ENCODE peak calls at places on chromosomes 16 and 17, in four cellular contexts. N is HCT116, L is OCI-LY7, P is MM.1S. H is an unnamed sample.

GRCh38 chr16:21194771-21195301 is 16.5 kb downstream of the ZP2 start:
- DNase-seq in N (no peak), L (no peak), P (no peak), H (no peak)

GRCh38 chr16:80981103-80981502 is 25.6 kb downstream of the CMC2 start:
- DNase-seq in N (no peak), L (no peak), P (no peak), H (no peak)

GRCh38 chr16:53865492-53865863 is 161.5 kb downstream of the FTO start:
- DNase-seq in N (peak; percentile 7), L (no peak), P (no peak), H (no peak)

GRCh38 chr17:18248300-18248731 is 10.2 kb downstream of the FLII start:
- DNase-seq in N (no peak), L (peak; percentile 81), P (peak; percentile 64), H (peak; percentile 90)

GRCh38 chr16:10225653-10226052 is 43.4 kb upstream of the GRIN2A start:
- DNase-seq in N (no peak), L (no peak), P (no peak), H (no peak)

GRCh38 chr16:14502932-14503741 is 126.9 kb downstream of the PARN start:
- DNase-seq in N (no peak), L (no peak), P (peak; percentile 91), H (no peak)

GRCh38 chr17:81814748-81815645 is 11.0 kb downstream of the GCGR start:
- DNase-seq in N (no peak), L (no peak), P (no peak), H (no peak)

GRCh38 chr17:43983196-43983514 is 21.3 kb upstream of the NAGS start:
- DNase-seq in N (no peak), L (no peak), P (no peak), H (no peak)

GRCh38 chr17:80097307-80097630 is 4.1 kb upstream of the GAA start:
- DNase-seq in N (no peak), L (no peak), P (no peak), H (no peak)

GRCh38 chr16:90026135-90026534 is 6.9 kb upstream of the DBNDD1 start:
- DNase-seq in N (no peak), L (no peak), P (no peak), H (no peak)

GRCh38 chr17:70906808-70907207 is 737.5 kb downstream of the KCNJ2 start:
- DNase-seq in N (no peak), L (no peak), P (peak; percentile 11), H (peak; percentile 64)

GRCh38 chr17:50153650-50154575 is 3.4 kb upstream of the PPP1R9B start:
- DNase-seq in N (no peak), L (no peak), P (no peak), H (no peak)

GRCh38 chr17:4838306-4838785 is 5.2 kb downstream of the MINK1 start:
- DNase-seq in N (no peak), L (no peak), P (no peak), H (no peak)

GRCh38 chr17:27386206-27387075 is 69.8 kb upstream of the KSR1 start:
- DNase-seq in N (no peak), L (no peak), P (no peak), H (no peak)

GRCh38 chr16:87822002-87822390 is 47.3 kb downstream of the SLC7A5 start:
- DNase-seq in N (no peak), L (no peak), P (no peak), H (no peak)

GRCh38 chr16:89472711-89473075 is 17.7 kb downstream of the ANKRD11 start:
- DNase-seq in N (no peak), L (no peak), P (no peak), H (no peak)

GRCh38 chr16:48829911-48830310 is 219.9 kb upstream of the N4BP1 start:
- DNase-seq in N (no peak), L (no peak), P (no peak), H (no peak)

GRCh38 chr17:82985973-82986372 is 93.4 kb upstream of the METRNL start:
- DNase-seq in N (no peak), L (peak; percentile 60), P (peak; percentile 52), H (peak; percentile 78)

GRCh38 chr16:81237282-81237681 is 1.2 kb upstream of the BCO1 start:
- DNase-seq in N (no peak), L (no peak), P (no peak), H (no peak)

GRCh38 chr17:55561316-55561972 is 50.2 kb upstream of the SMIM36 start:
- DNase-seq in N (no peak), L (no peak), P (no peak), H (no peak)

GRCh38 chr16:78551487-78552085 is 452.1 kb downstream of the WWOX start:
- DNase-seq in N (no peak), L (no peak), P (peak; percentile 9), H (no peak)

GRCh38 chr17:70190959-70191805 is 21.9 kb downstream of the KCNJ2 start:
- DNase-seq in N (no peak), L (no peak), P (no peak), H (no peak)

GRCh38 chr16:49932943-49933342 is 77.0 kb upstream of the ZNF423 start:
- DNase-seq in N (no peak), L (no peak), P (no peak), H (no peak)

GRCh38 chr16:51155199-51155607 is 4.1 kb upstream of the SALL1 start:
- DNase-seq in N (no peak), L (no peak), P (no peak), H (peak; percentile 24)

GRCh38 chr16:27973678-27974077 is 89.8 kb downstream of the GSG1L start:
- DNase-seq in N (no peak), L (peak; percentile 14), P (no peak), H (peak; percentile 30)

GRCh38 chr17:33697557-33697956 is 404.5 kb upstream of the ASIC2 start:
- DNase-seq in N (no peak), L (no peak), P (no peak), H (no peak)

GRCh38 chr17:60618854-60619253 is 18.9 kb downstream of the PPM1D start:
- DNase-seq in N (no peak), L (no peak), P (no peak), H (no peak)

GRCh38 chr17:60618080-60618479 is 18.1 kb downstream of the PPM1D start:
- DNase-seq in N (no peak), L (no peak), P (no peak), H (no peak)

GRCh38 chr17:60613325-60613724 is 13.3 kb downstream of the PPM1D start:
- DNase-seq in N (no peak), L (no peak), P (no peak), H (no peak)

GRCh38 chr17:60615108-60615507 is 15.1 kb downstream of the PPM1D start:
- DNase-seq in N (no peak), L (no peak), P (no peak), H (no peak)

DNA sequence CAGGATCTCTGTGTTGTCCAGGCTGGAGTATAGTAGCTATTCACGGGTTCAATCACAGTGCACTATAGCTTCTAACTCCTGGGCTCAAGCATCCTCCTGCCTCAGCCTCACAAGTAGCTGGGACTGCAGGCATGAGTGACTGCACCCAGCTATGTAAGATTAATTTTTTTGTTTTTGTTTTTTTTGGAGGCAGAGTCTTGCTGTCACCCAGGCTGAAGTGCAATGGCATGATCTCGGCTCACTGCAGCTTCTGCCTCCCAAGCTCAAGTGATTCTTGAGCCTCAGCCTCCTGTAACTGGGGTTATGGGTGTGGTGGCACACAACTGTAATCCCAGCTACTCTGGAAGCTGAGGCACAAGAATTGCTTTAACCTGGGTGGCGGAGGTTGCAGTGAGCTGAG is 15.8 kb downstream of the PPM1D start:
- DNase-seq in N (no peak), L (no peak), P (no peak), H (no peak)
- H3K9me2 ChIP-seq in N (no peaks in the 10 kb centered on the region), L (no peaks in the 10 kb centered on the region), P (no peaks in the 10 kb centered on the region), H (no peaks in the 10 kb centered on the region)

GRCh38 chr16:20049831-20050230 is 23.9 kb downstream of the GPR139 start:
- DNase-seq in N (no peak), L (no peak), P (no peak), H (no peak)
- H3K9me2 ChIP-seq in N (no peaks in the 10 kb centered on the region), L (no peaks in the 10 kb centered on the region), P (no peaks in the 10 kb centered on the region), H (no peaks in the 10 kb centered on the region)

DNA sequence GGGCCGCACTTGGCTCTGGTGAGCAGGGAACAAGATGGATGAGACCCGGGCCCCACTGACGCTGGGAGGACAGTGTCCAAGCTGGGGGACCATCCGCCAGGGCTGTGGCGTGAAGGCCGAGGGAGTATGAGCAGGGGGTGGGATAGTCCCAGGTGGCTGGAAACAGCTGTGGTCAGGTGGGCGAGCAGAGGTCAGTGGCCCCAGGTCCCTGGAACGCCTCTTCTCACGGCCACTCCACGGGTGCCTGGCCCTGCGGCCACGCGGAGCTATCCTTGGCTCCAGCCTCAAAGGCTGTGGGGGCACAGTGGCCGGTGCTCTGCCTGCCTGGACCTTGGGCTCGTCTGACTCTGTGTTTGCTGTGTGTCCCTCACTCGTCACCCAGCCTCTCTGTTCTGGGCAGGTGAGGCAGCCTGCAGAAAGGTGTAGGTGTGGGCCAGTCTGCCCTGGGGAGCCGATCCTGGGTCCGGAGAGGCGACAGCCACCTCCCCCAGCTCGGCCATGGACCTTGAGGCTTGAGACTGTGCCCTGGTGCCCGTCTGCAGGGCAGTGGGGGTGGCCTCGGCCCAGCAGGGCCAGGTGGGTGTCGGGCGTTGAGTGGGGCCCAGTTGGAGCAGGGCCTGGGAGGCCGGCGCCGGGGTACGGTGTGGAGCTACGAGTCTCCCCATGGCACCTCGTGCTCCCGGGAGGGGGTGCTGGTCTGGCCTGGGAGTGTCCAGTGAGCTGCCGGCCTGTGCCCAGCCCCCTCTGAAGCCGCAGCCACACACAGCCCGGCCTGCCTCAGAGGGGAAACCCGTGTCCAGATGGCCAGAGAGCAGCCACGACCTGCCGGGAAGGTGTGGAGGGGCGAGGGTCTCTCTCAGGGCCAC is 10.0 kb downstream of the CACNA1H start:
- DNase-seq in N (no peak), L (no peak), P (no peak), H (no peak)
- H3K9me2 ChIP-seq in N (no peaks in the 10 kb centered on the region), L (no peaks in the 10 kb centered on the region), P (no peaks in the 10 kb centered on the region), H (no peaks in the 10 kb centered on the region)

GRCh38 chr16:59558679-59559078 is 824.6 kb upstream of the GOT2 start:
- DNase-seq in N (no peak), L (no peak), P (no peak), H (no peak)
- H3K9me2 ChIP-seq in N (no peaks in the 10 kb centered on the region), L (no peaks in the 10 kb centered on the region), P (no peaks in the 10 kb centered on the region), H (no peaks in the 10 kb centered on the region)